ENCODE peak calls at places on chromosomes 16 and 17, in five cellular contexts. K, H, Z, I and D are unnamed samples.

GRCh38 chr17:74748279-74748528 is 224 bp upstream of the NHERF1 start:
- DNase-seq in H (no peak), K (no peak), I (no peak), Z (no peak), D (no peak)

GRCh38 chr17:77366206-77366557 is 225.4 kb downstream of the SEC14L1 start:
- DNase-seq in H (no peak), I (no peak), Z (no peak), K (no peak), D (no peak)

GRCh38 chr16:84418056-84418849 is 49.9 kb downstream of the ATP2C2 start:
- DNase-seq in Z (no peak), H (no peak), K (no peak), I (no peak), D (no peak)

GRCh38 chr16:83996481-83997252 is 28.6 kb downstream of the NECAB2 start:
- DNase-seq in I (peak), H (no peak), Z (no peak), K (no peak), D (no peak)

GRCh38 chr17:16506188-16506587 is 14.2 kb upstream of the LRRC75A start:
- DNase-seq in H (no peak), I (peak), Z (no peak), K (no peak), D (no peak)

GRCh38 chr17:35808240-35808961 is 883 bp upstream of the TAF15 start:
- DNase-seq in H (no peak), K (no peak), Z (peak), I (peak), D (no peak)

GRCh38 chr16:48409839-48410610 is 24.8 kb upstream of the SIAH1 start:
- DNase-seq in K (no peak), H (no peak), Z (no peak), I (no peak), D (no peak)

GRCh38 chr17:81809556-81809998 is 5.6 kb downstream of the GCGR start:
- DNase-seq in K (no peak), H (no peak), I (no peak), Z (no peak), D (no peak)

GRCh38 chr17:36641877-36642845 is 40.8 kb downstream of the MRM1 start:
- DNase-seq in H (no peak), I (peak), Z (no peak), K (no peak), D (no peak)

GRCh38 chr17:66198242-66198641 is 6.3 kb upstream of the CEP112 start:
- DNase-seq in K (no peak), I (no peak), Z (no peak), H (no peak), D (no peak)

GRCh38 chr17:66203274-66204015 is 11.5 kb upstream of the CEP112 start:
- DNase-seq in K (no peak), H (no peak), I (no peak), Z (no peak), D (no peak)

DNA sequence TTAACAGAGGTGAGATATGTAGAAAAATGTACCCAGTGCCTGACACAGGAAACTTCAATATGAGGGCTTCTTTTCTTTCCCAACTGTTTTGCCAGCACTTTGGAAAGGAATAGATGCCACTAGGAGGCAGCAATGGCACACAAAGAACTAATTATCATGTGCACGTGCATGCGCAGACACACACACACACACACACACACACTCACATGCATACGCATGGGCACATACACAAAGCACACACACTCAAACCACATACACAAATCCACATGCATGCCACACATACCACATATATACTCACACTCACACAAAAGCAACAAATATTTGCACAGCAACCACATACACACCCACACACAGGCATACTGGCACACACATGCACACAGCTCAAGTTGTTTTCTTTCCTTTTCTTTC is 8.8 kb upstream of the CEP112 start:
- DNase-seq in K (no peak), H (no peak), I (peak), Z (peak), D (peak)
- TF ChIP-seq CTCF in K (no peak), H (no peak), I (peak), Z (peak), D (peak)

DNA sequence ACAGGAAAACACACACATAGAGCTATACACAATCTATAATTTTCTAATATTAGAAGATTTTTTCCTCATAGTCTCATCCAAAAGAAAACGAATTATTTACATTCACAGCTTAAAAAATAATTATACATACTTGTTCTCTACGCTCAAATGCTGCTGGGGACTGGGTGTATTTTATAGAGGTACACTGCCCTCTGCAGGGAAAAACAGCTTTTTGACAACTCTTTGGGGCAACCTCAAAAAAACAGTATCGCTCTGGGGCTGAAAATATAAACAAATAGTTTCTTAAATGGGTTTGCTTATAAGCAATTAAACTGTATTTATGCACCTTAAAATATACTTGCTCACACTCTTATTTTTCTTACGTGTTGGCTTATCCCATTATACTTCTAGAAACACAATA is 261.8 kb upstream of the PSMD7 start:
- DNase-seq in Z (peak), K (no peak), H (no peak), I (peak), D (no peak)
- TF ChIP-seq CTCF in Z (peak), K (peak), H (no peak), I (peak), D (no peak)

DNA sequence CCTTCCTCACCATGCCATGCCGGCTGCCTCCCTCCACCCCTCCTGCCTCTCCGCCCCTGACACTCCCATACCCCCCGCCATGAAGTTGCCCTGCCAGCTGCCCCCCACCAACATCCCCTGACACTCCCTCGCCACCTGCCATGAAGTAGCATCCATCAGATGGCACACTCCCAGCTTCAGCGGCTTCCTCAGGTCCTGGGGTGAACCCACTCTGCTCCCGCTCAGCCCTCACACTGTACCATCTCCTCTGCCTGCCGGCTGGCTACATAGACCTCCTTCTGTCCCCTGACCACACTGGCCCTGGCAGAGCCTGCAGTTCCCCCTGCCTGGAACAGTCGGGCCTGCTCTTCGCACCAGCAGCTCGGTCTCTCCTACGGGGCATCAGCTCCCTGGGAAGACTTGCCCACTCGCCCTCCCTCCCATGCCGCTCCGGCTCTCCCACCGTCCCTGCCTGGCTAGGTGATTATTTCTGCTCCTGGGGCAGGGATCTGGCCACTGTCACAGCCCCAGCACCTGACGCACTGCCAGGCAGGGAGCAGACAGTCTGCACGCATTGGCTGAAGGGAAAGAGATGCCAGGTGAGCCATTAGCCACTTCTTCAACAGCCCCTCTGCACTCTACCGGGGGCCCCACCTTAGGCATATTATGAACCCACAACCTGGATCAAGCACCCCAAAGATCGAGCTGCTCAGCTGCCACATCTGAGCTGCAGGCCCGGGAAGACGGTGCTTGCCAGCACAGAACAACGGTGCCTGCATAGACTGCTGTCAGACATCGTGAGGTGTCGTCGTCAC is 9.0 kb downstream of the CANT1 start:
- DNase-seq in H (no peak), Z (no peak), K (no peak), I (no peak), D (no peak)
- TF ChIP-seq CTCF in H (no peak), Z (no peak), K (no peak), I (no peak), D (no peak)

GRCh38 chr16:58345574-58346354 is 46.5 kb upstream of the GINS3 start:
- DNase-seq in I (no peak), Z (no peak), H (no peak), K (no peak), D (no peak)
- TF ChIP-seq CTCF in I (peak), Z (peak), H (no peak), K (no peak), D (no peak)

DNA sequence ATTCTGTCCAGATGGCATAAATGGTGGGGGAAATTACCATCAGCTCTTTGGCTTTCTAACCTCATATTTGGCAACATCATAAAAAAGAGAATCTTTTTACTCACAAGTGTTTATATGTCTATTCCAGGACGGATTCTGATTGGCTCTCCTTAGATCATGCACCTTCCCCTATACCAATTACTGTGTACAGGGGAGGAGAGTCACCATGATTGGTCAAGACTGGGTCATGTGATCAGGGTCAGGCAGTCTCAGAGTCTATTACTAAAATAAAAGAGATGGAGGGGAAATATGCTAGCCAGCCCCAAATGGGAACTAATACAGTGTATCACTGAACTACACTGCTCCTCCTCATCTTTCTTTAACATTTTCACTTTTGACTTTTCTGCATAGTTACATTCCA is 537.2 kb upstream of the EEF2KMT start:
- DNase-seq in Z (no peak), H (no peak), K (no peak), I (no peak), D (no peak)
- TF ChIP-seq CTCF in Z (no peak), H (no peak), K (no peak), I (no peak), D (no peak)

GRCh38 chr17:57110579-57111367 is 25.7 kb downstream of the AKAP1 start:
- DNase-seq in K (no peak), Z (no peak), I (no peak), H (no peak), D (no peak)

GRCh38 chr17:57108656-57109392 is 23.8 kb downstream of the AKAP1 start:
- DNase-seq in H (no peak), I (no peak), K (no peak), Z (no peak), D (no peak)

GRCh38 chr17:57111386-57111785 is 26.3 kb downstream of the AKAP1 start:
- DNase-seq in Z (no peak), I (no peak), K (no peak), H (no peak), D (no peak)

GRCh38 chr17:57110152-57110542 is 25.1 kb downstream of the AKAP1 start:
- DNase-seq in I (peak), K (no peak), Z (no peak), H (no peak), D (no peak)

GRCh38 chr17:57109393-57110151 is 24.5 kb downstream of the AKAP1 start:
- DNase-seq in H (no peak), Z (no peak), I (peak), K (no peak), D (no peak)
- TF ChIP-seq CTCF in H (no peak), Z (peak), I (no peak), K (no peak), D (no peak)

GRCh38 chr16:89560413-89561194 is at the start of gene RPL13:
- DNase-seq in Z (peak), I (peak), H (peak), K (peak), D (peak)
- TF ChIP-seq CTCF in Z (peak), I (no peak), H (no peak), K (no peak), D (no peak)